ENCODE peak calls at places on chromosomes 1 and 21, in eight cellular contexts. N is progenitor cell of endocrine pancreas, P is cardiac fibroblast, I is uterus, F is endodermal cell, G is ascending aorta, X is pancreas, V is HFF-Myc. B is an unnamed sample.

GRCh38 chr1:229758101-229759036 is 132.3 kb downstream of the URB2 start:
- DNase-seq in N (no peak), P (no peak), I (no peak), F (no peak), G (no peak), X (no peak), V (no peak), B (no peak)

GRCh38 chr1:229295745-229296144 is 24.8 kb downstream of the RAB4A start:
- DNase-seq in N (no peak), P (no peak), I (no peak), F (no peak), G (no peak), X (no peak), V (no peak), B (no peak)

GRCh38 chr1:107829083-107829771 is 135.8 kb downstream of the VAV3 start:
- DNase-seq in N (no peak), P (peak), I (no peak), F (no peak), G (no peak), X (no peak), V (no peak), B (no peak)

GRCh38 chr1:184164529-184164928 is 113.0 kb downstream of the TSEN15 start:
- DNase-seq in N (no peak), P (no peak), I (no peak), F (no peak), G (no peak), X (no peak), V (no peak), B (no peak)

GRCh38 chr1:54397980-54398379 is 8.2 kb downstream of the SSBP3 start:
- DNase-seq in N (no peak), P (no peak), I (no peak), F (no peak), G (no peak), X (no peak), V (no peak), B (no peak)

GRCh38 chr1:12371053-12371452 is 141.2 kb downstream of the VPS13D start:
- DNase-seq in N (no peak), P (no peak), I (no peak), F (no peak), G (no peak), X (no peak), V (no peak), B (no peak)

GRCh38 chr1:112011231-112011630 is 21.8 kb upstream of the KCND3 start:
- DNase-seq in N (no peak), P (peak), I (peak), F (no peak), G (no peak), X (no peak), V (no peak), B (no peak)

GRCh38 chr1:176989023-176989422 is 175.5 kb downstream of the ASTN1 start:
- DNase-seq in N (no peak), P (peak), I (no peak), F (no peak), G (no peak), X (no peak), V (no peak), B (no peak)

GRCh38 chr21:46551636-46552241 is 53.1 kb downstream of the S100B start:
- DNase-seq in N (no peak), P (no peak), I (no peak), F (peak), G (no peak), X (no peak), V (no peak), B (no peak)

GRCh38 chr1:1629430-1630190 is 2.4 kb upstream of the MMP23B start:
- DNase-seq in N (no peak), P (no peak), I (no peak), F (no peak), G (no peak), X (no peak), V (no peak), B (no peak)

GRCh38 chr1:220803401-220804201 is 16.9 kb downstream of the MTARC1 start:
- DNase-seq in N (no peak), P (peak), I (no peak), F (peak), G (no peak), X (peak), V (no peak), B (no peak)

GRCh38 chr1:168279253-168279652 is 1.4 kb upstream of the TBX19 start:
- DNase-seq in N (no peak), P (no peak), I (peak), F (no peak), G (no peak), X (no peak), V (no peak), B (no peak)

GRCh38 chr1:153122831-153123421 is 9.6 kb upstream of the SPRR2F start:
- DNase-seq in N (no peak), P (no peak), I (no peak), F (peak), G (no peak), X (peak), V (no peak), B (no peak)

GRCh38 chr21:39660596-39660995 is 47.9 kb downstream of the B3GALT5 start:
- DNase-seq in N (no peak), P (peak), I (peak), F (peak), G (peak), X (peak), V (peak), B (no peak)

GRCh38 chr1:39525366-39526165 is 34.1 kb downstream of the BMP8A start:
- DNase-seq in N (no peak), P (no peak), I (no peak), F (no peak), G (no peak), X (no peak), V (no peak), B (peak)

GRCh38 chr21:41153443-41153842 is 14.5 kb upstream of the BACE2 start:
- DNase-seq in N (no peak), P (no peak), I (no peak), F (no peak), G (no peak), X (no peak), V (no peak), B (no peak)

GRCh38 chr1:65694126-65694525 is 98.6 kb upstream of the PDE4B start:
- DNase-seq in N (no peak), P (no peak), I (no peak), F (no peak), G (no peak), X (no peak), V (no peak), B (no peak)

GRCh38 chr1:228228601-228229074 is 20.8 kb downstream of the OBSCN start:
- DNase-seq in N (no peak), P (peak), I (no peak), F (no peak), G (no peak), X (no peak), V (no peak), B (no peak)

GRCh38 chr1:21607549-21608529 is 61.3 kb downstream of the RAP1GAP start:
- DNase-seq in N (peak), P (peak), I (peak), F (peak), G (peak), X (peak), V (peak), B (no peak)

GRCh38 chr1:9602794-9603167 is 14.1 kb downstream of the TMEM201 start:
- DNase-seq in N (no peak), P (no peak), I (no peak), F (no peak), G (no peak), X (no peak), V (no peak), B (no peak)

GRCh38 chr1:13228343-13228781 is 2.4 kb upstream of the PRAMEF18 start:
- DNase-seq in N (peak), P (no peak), I (no peak), F (peak), G (no peak), X (peak), V (no peak), B (no peak)

DNA sequence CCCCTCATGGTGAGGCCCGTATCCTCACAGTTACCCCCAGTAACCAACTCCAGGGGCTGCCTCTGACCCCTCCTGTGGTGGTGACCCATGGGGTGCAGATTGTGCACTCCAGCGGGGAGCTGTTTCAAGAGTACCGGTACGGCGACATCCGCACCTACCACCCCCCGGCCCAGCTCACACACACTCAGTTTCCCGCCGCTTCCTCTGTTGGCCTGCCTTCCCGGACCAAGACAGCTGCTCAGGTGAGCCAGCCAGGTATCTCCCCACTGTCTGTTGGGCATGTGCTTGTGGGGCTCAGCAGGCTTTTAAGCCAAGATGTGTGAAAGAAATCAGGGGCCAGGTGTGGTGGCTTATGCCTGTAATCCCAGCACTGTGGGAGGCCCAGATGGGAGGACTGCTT is 39.9 kb downstream of the ZBTB17 start:
- DNase-seq in N (no peak), P (no peak), I (no peak), F (no peak), G (no peak), X (no peak), V (no peak), B (no peak)
- TF ChIP-seq CTCF in N (no peak), P (no peak), I (no peak), F (no peak), G (no peak), X (no peak), V (no peak), B (no peak)

GRCh38 chr1:206107168-206107544 is 10.0 kb downstream of the AVPR1B start:
- DNase-seq in N (no peak), P (no peak), I (no peak), F (no peak), G (no peak), X (no peak), V (no peak), B (no peak)
- TF ChIP-seq CTCF in N (no peak), P (no peak), I (no peak), F (no peak), G (no peak), X (no peak), V (no peak), B (no peak)

GRCh38 chr1:44031051-44031899 is at the start of gene SLC6A9:
- DNase-seq in N (peak), P (peak), I (peak), F (peak), G (peak), X (peak), V (peak), B (peak)

GRCh38 chr1:44029260-44029910 is 1.9 kb downstream of the SLC6A9 start:
- DNase-seq in N (no peak), P (no peak), I (no peak), F (no peak), G (no peak), X (no peak), V (no peak), B (peak)

GRCh38 chr1:44031900-44032817 is 897 bp upstream of the SLC6A9 start:
- DNase-seq in N (no peak), P (no peak), I (no peak), F (no peak), G (no peak), X (peak), V (no peak), B (no peak)

GRCh38 chr1:44029911-44030605 is 1.2 kb downstream of the SLC6A9 start:
- DNase-seq in N (peak), P (peak), I (peak), F (peak), G (peak), X (peak), V (no peak), B (peak)

DNA sequence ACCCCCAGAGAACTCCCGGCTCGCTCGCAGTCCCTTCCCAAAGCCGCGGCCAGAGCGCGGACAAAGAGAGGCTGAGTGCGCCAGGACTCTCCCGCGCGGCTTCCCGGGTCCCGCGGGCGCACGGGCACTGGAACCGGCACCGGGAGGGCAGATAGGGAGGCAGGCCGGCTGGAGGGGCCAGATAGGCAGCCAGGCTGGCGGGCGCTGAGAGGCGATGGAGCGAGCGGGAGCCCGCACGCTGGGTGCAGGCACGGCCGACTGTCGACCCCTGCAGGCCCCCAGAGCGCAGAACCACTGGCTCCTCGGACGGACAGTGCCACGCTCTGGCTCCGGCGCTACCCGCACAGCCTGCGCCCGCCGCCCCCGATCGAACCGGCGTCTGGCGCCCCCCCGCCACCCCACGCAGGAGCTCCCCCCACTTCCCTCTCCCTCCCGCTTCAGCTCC is 634 bp downstream of the SLC6A9 start:
- DNase-seq in N (peak), P (peak), I (peak), F (peak), G (no peak), X (no peak), V (no peak), B (peak)
- TF ChIP-seq CTCF in N (peak), P (no peak), I (peak), F (peak), G (no peak), X (no peak), V (peak), B (peak)

GRCh38 chr1:43171312-43171875 is 696 bp downstream of the EBNA1BP2 start:
- DNase-seq in N (no peak), P (peak), I (no peak), F (peak), G (no peak), X (no peak), V (no peak), B (no peak)
- TF ChIP-seq CTCF in N (no peak), P (no peak), I (no peak), F (no peak), G (no peak), X (no peak), V (no peak), B (no peak)

GRCh38 chr1:235739631-235740030 is 90.0 kb upstream of the GNG4 start:
- DNase-seq in N (no peak), P (peak), I (no peak), F (no peak), G (no peak), X (no peak), V (no peak), B (no peak)

GRCh38 chr1:235742914-235743599 is 93.5 kb upstream of the GNG4 start:
- DNase-seq in N (no peak), P (no peak), I (no peak), F (no peak), G (no peak), X (no peak), V (no peak), B (no peak)

GRCh38 chr1:235737751-235738150 is 88.2 kb upstream of the GNG4 start:
- DNase-seq in N (no peak), P (no peak), I (no peak), F (no peak), G (no peak), X (no peak), V (no peak), B (no peak)

GRCh38 chr1:235739124-235739523 is 89.5 kb upstream of the GNG4 start:
- DNase-seq in N (no peak), P (peak), I (no peak), F (no peak), G (no peak), X (peak), V (peak), B (no peak)

GRCh38 chr1:235741294-235741693 is 91.7 kb upstream of the GNG4 start:
- DNase-seq in N (no peak), P (peak), I (no peak), F (no peak), G (no peak), X (no peak), V (peak), B (no peak)
- TF ChIP-seq CTCF in N (no peak), P (no peak), I (no peak), F (no peak), G (no peak), X (no peak), V (no peak), B (no peak)

DNA sequence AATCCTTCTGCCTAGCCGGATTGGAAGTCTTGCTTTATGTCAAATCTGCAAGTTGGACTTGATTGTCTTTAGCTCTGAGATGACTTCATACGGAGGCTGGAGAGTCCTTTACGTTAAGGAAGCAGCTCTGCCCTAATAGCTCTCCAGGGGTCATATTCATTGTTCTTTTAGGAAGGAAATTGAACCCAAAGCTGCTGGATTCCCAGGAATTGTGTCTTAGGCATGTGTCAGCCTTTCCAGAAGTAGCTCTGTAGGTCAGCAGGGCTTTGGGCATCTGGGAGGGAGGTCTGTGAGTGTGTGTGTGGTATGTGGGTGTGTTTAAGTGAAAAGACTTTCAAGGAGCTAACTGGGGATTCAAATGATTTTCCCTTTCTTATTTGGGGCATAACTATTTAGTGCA is 82.4 kb downstream of the ABCA4 start:
- DNase-seq in N (no peak), P (peak), I (peak), F (no peak), G (no peak), X (no peak), V (no peak), B (no peak)
- TF ChIP-seq CTCF in N (no peak), P (no peak), I (no peak), F (no peak), G (no peak), X (no peak), V (no peak), B (no peak)

GRCh38 chr1:48089356-48089891 is 92.2 kb upstream of the TRABD2B start:
- DNase-seq in N (no peak), P (no peak), I (no peak), F (peak), G (no peak), X (no peak), V (no peak), B (no peak)

GRCh38 chr1:48092401-48092800 is 95.2 kb upstream of the TRABD2B start:
- DNase-seq in N (no peak), P (no peak), I (no peak), F (peak), G (no peak), X (no peak), V (no peak), B (no peak)

GRCh38 chr1:48099011-48099550 is 101.9 kb upstream of the TRABD2B start:
- DNase-seq in N (no peak), P (no peak), I (no peak), F (no peak), G (no peak), X (no peak), V (no peak), B (no peak)

GRCh38 chr1:48093147-48093546 is 96.0 kb upstream of the TRABD2B start:
- DNase-seq in N (no peak), P (no peak), I (no peak), F (peak), G (no peak), X (no peak), V (no peak), B (no peak)

DNA sequence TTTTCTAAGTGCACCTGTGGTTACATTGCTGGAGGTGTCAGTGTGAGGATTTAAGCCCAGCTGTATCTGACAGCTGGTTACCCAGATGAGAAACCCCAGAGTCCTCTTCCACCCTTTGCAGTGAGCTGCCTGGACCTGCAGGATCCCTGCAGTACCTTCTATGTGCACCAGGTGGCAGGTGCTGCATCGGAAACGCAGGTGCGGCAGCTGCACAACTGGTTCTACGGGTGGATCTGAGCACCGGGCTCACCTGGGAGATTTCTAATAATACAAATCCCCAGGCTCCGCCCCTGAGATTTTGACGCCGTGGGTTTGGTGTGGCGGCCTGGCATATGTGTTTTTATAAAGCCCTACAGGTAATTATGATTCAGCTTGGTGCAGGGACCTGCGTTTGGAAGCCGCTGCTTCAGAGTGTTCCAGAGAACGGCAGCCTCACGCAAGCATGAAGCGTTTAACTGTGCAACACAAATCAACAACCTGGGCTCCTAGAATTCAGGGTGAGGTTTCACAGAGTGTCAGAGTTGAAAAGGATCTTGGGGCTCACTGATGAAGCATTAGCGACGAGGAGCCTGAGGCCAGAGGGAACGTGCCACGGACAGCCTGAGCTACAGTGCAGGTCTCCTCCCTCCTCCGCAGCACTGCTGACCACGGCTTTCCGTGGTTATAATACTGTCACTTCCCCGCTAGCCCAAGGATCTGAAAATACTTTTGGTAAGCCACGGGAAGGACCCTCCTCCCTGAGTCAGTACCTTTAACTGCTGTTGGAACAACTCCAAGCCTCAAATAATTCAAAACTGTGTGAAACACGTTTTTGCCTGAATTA is 96.7 kb upstream of the TRABD2B start:
- DNase-seq in N (peak), P (peak), I (no peak), F (peak), G (peak), X (peak), V (peak), B (no peak)
- TF ChIP-seq CTCF in N (peak), P (peak), I (peak), F (peak), G (peak), X (peak), V (peak), B (peak)

DNA sequence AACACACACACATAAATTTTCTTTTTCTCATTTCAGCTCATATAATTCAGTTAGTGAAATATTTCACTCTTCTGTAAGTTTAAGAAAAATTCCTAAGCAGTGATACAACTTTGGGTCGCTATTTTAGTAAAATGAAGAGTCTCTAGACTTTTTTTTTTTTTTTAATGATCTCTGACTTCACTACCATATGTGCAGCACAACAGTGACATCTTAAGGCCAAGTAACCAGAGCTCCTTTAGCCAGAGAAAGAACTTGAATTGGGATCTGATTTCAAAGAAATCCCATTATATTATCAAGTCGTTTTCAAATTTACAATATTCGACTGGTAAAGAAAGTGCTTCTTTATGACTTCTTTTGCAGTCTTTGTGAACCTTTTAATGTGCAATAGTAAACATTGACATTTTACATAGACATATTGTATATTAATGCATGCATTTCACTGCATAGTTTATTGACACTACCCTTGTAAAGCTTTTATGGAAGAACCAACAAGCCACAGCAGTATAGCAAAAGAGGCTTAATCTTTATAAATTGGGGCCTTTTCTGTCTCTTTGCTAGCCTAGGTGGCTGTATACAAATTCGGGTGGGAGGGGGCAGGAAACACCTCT is 62.2 kb downstream of the LRRC40 start:
- DNase-seq in N (no peak), P (peak), I (no peak), F (no peak), G (no peak), X (no peak), V (peak), B (no peak)
- TF ChIP-seq CTCF in N (peak), P (peak), I (no peak), F (peak), G (no peak), X (no peak), V (peak), B (peak)

B was measured in chondrocyte.